ENCODE peak calls at places on chromosomes 3 and 15, in five cellular contexts. J is activated gamma-delta T cell treated with Interleukin-2 at 50 U/mL for 16 hours; E is NCI-H2171 treated with DMSO at 0.1 percent for 48 hours; Z is effector memory CD4-positive, alpha-beta T cell; V is H54. U is an unnamed sample.

GRCh38 chr15:60428935-60429334 is 31.1 kb upstream of the ANXA2 start:
- DNase-seq in J (no peak), E (no peak), Z (no peak), V (no peak), U (no peak)

GRCh38 chr3:161510510-161511260 is 14.1 kb downstream of the OTOL1 start:
- DNase-seq in J (no peak), E (no peak), Z (no peak), V (no peak), U (no peak)

GRCh38 chr3:185647880-185648210 is 61.8 kb downstream of the SENP2 start:
- DNase-seq in J (no peak), E (no peak), Z (no peak), V (no peak), U (no peak)

GRCh38 chr3:132248490-132248889 is 68.7 kb upstream of the ACP3 start:
- DNase-seq in J (no peak), E (no peak), Z (no peak), V (no peak), U (no peak)

GRCh38 chr15:41387646-41388045 is 14.7 kb downstream of the NDUFAF1 start:
- DNase-seq in J (no peak), E (no peak), Z (no peak), V (no peak), U (no peak)

GRCh38 chr15:52208306-52208946 is 17.2 kb upstream of the GNB5 start:
- DNase-seq in J (peak), E (peak), Z (peak), V (peak), U (peak)

GRCh38 chr3:114299421-114299820 is 5.6 kb downstream of the TIGIT start:
- DNase-seq in J (peak), E (peak), Z (no peak), V (peak), U (peak)

GRCh38 chr15:38401101-38401500 is 52.8 kb upstream of the FAM98B start:
- DNase-seq in J (no peak), E (no peak), Z (no peak), V (no peak), U (no peak)

GRCh38 chr15:80031841-80032240 is 27.6 kb upstream of the ZFAND6 start:
- DNase-seq in J (no peak), E (no peak), Z (no peak), V (peak), U (no peak)

GRCh38 chr3:135310317-135310716 is 515.3 kb downstream of the EPHB1 start:
- DNase-seq in J (no peak), E (no peak), Z (no peak), V (no peak), U (no peak)

GRCh38 chr3:127473244-127474024 is 117.1 kb downstream of the TPRA1 start:
- DNase-seq in J (no peak), E (no peak), Z (no peak), V (peak), U (no peak)

GRCh38 chr15:101118615-101119014 is 133.2 kb downstream of the CHSY1 start:
- DNase-seq in J (no peak), E (no peak), Z (no peak), V (no peak), U (no peak)

GRCh38 chr3:177427540-177427939 is 230.3 kb upstream of the TBL1XR1 start:
- DNase-seq in J (no peak), E (no peak), Z (no peak), V (peak), U (no peak)

GRCh38 chr15:37789881-37790280 is 144.6 kb upstream of the TMCO5A start:
- DNase-seq in J (no peak), E (no peak), Z (no peak), V (peak), U (no peak)

GRCh38 chr15:87741350-87741749 is 515.2 kb downstream of the NTRK3 start:
- DNase-seq in J (no peak), E (no peak), Z (no peak), V (no peak), U (no peak)

GRCh38 chr3:193836918-193837317 is 243.9 kb downstream of the OPA1 start:
- DNase-seq in J (no peak), E (no peak), Z (no peak), V (no peak), U (no peak)

GRCh38 chr15:31222769-31223345 is 103.8 kb upstream of the KLF13 start:
- DNase-seq in J (no peak), E (peak), Z (no peak), V (no peak), U (no peak)

GRCh38 chr15:84142888-84143337 is 92.7 kb upstream of the GOLGA6L4 start:
- DNase-seq in J (peak), E (peak), Z (peak), V (peak), U (peak)

GRCh38 chr3:134918448-134918847 is 123.4 kb downstream of the EPHB1 start:
- DNase-seq in J (no peak), E (no peak), Z (no peak), V (no peak), U (no peak)

GRCh38 chr15:50880651-50881114 is 27.8 kb upstream of the AP4E1 start:
- DNase-seq in J (no peak), E (no peak), Z (no peak), V (no peak), U (no peak)